ENCODE peak calls at places on chromosomes 1 and 21, in six cellular contexts. R, W, P, V, L and B are unnamed samples.

GRCh38 chr1:176241385-176242015 is 34.4 kb upstream of the COP1 start:
- DNase-seq in R (peak), W (peak), P (no peak), V (no peak), L (peak), B (no peak)

GRCh38 chr1:172851871-172852270 is 193.0 kb downstream of the FASLG start:
- DNase-seq in R (no peak), W (no peak), P (no peak), V (no peak), L (no peak), B (no peak)

GRCh38 chr1:88646852-88647645 is 37.0 kb upstream of the PKN2 start:
- DNase-seq in R (no peak), W (no peak), P (no peak), V (no peak), L (no peak), B (no peak)

GRCh38 chr1:1619917-1620361 is 4.6 kb downstream of the MIB2 start:
- DNase-seq in R (no peak), W (no peak), P (no peak), V (no peak), L (no peak), B (no peak)

GRCh38 chr1:94104776-94105462 is 16.0 kb downstream of the ABCA4 start:
- DNase-seq in R (no peak), W (no peak), P (no peak), V (no peak), L (no peak), B (no peak)

GRCh38 chr21:30102881-30103280 is 63.7 kb downstream of the CLDN17 start:
- DNase-seq in R (no peak), W (no peak), P (no peak), V (no peak), L (no peak), B (no peak)

GRCh38 chr1:91699339-91699970 is 186.5 kb downstream of the TGFBR3 start:
- DNase-seq in R (no peak), W (peak), P (no peak), V (no peak), L (peak), B (no peak)

GRCh38 chr1:10599194-10599861 is 124.6 kb downstream of the PEX14 start:
- DNase-seq in R (peak), W (no peak), P (no peak), V (no peak), L (peak), B (no peak)

GRCh38 chr1:210830034-210831028 is 303.6 kb downstream of the KCNH1 start:
- DNase-seq in R (no peak), W (no peak), P (no peak), V (no peak), L (no peak), B (no peak)

GRCh38 chr1:100597069-100597741 is 59.3 kb downstream of the GPR88 start:
- DNase-seq in R (no peak), W (no peak), P (no peak), V (no peak), L (peak), B (no peak)

GRCh38 chr1:77068013-77068412 is 151.2 kb downstream of the PIGK start:
- DNase-seq in R (peak), W (no peak), P (no peak), V (no peak), L (no peak), B (no peak)

GRCh38 chr1:23591460-23592208 is 32.3 kb upstream of the ID3 start:
- DNase-seq in R (no peak), W (no peak), P (peak), V (peak), L (no peak), B (no peak)

GRCh38 chr21:14881863-14882262 is 182.9 kb downstream of the NRIP1 start:
- DNase-seq in R (no peak), W (no peak), P (no peak), V (no peak), L (no peak), B (no peak)

GRCh38 chr1:20195464-20195780 is 9.1 kb upstream of the PLA2G2C start:
- DNase-seq in R (no peak), W (no peak), P (no peak), V (no peak), L (no peak), B (no peak)
- TF ChIP-seq CTCF in R (no peak), W (no peak), P (no peak), V (peak), L (no peak), B (no peak)

GRCh38 chr1:156894001-156894400 is 483 bp downstream of the PEAR1 start:
- DNase-seq in R (no peak), W (no peak), P (no peak), V (peak), L (no peak), B (no peak)

GRCh38 chr1:156895927-156896326 is 2.4 kb downstream of the PEAR1 start:
- DNase-seq in R (no peak), W (no peak), P (no peak), V (no peak), L (no peak), B (no peak)

GRCh38 chr1:156894711-156895407 is 1.3 kb downstream of the PEAR1 start:
- DNase-seq in R (no peak), W (no peak), P (no peak), V (no peak), L (no peak), B (no peak)

GRCh38 chr1:156896490-156897033 is 3.0 kb downstream of the PEAR1 start:
- DNase-seq in R (peak), W (peak), P (no peak), V (no peak), L (peak), B (no peak)

DNA sequence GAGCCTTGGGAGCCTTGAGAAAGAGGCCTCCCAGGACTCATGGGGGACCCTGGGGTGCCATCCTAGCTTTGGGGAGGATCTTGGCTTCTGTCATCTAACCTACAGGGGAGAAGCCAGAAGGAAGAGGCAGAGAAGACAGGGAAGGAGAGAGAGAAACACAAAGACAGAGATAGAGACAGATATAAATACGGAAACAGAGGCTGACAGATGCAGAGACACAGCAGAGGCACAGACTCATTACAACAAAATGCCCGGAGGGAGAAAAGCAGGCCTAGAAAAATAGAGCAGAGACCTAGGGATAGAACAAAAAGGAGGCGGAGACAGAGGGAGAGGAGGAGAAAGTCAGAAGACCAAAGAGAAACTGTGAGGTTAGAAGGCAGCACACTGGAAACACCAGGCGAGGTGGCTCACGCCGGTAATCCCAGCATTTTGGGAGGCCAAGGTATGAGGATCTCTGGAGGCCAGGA is 1.9 kb downstream of the PEAR1 start:
- DNase-seq in R (no peak), W (no peak), P (no peak), V (no peak), L (no peak), B (no peak)
- TF ChIP-seq CTCF in R (no peak), W (no peak), P (no peak), V (no peak), L (no peak), B (no peak)

GRCh38 chr21:37496972-37497371 is 130.4 kb downstream of the DYRK1A start:
- DNase-seq in R (no peak), W (no peak), P (no peak), V (no peak), L (peak), B (no peak)
- TF ChIP-seq CTCF in R (peak), W (peak), P (no peak), V (no peak), L (peak), B (peak)

DNA sequence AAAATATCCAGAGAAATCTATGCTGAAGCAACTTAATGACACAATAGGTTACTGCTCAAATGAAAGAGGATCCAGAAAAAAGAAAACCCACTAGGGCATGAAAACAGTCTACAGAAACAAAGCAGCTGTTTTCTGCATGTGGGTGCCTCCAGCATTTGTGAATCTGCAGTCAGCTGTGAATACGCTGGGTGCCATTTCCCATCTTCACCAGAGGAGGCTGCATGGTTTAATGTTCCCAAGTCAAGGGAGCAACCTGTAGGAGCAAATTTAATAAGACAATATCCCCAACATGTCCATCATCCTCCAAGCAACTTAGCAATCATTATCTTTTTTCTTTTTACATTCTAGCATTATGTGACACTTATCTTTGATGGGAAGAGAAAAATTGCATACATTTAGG is 396.6 kb downstream of the BRINP2 start:
- DNase-seq in R (peak), W (no peak), P (no peak), V (no peak), L (peak), B (no peak)
- TF ChIP-seq CTCF in R (peak), W (peak), P (no peak), V (peak), L (peak), B (peak)

DNA sequence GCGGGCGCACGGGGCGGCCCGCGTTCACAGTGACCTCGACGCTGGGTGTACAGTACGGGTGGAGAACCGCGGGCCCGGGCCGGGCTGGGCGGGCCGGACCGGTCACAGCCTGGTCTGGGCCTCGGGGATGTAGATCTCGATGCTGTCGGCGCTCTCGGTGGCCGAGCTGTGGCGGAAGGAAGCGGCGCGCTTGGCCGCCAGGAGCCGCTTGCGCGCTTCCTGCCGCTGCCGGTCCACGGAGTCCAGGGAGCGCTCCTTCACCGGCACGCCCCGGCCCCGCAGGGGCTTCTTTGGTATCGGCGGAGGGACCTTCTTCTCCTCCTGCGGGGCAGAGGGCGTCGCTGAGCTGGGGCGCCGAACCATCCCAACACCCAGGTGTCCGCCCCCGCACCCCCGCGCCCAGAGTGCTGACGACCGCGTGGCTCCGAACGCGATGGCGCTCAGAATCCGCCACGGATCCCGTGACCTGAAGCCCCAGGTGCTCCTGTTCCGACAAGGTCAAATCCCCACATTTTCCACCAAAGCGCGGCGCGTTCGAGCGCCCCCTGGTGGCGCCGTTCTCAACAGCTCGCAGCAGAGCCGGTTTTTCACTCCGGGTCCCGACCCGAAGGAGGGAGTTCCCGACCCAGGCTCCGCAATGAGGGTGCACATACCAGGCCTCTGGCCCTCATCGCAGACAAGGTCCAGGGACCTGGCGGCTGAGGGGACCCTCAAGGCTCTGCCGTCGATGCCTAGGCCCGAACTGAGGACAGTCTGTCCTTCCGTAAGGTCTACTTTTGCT is 6.6 kb upstream of the SMIM12 start:
- DNase-seq in R (peak), W (no peak), P (peak), V (peak), L (peak), B (no peak)
- TF ChIP-seq CTCF in R (peak), W (peak), P (peak), V (peak), L (peak), B (peak)

GRCh38 chr1:33181038-33181861 is 593 bp downstream of the TRIM62 start:
- DNase-seq in R (no peak), W (no peak), P (peak), V (peak), L (peak), B (no peak)
- TF ChIP-seq CTCF in R (no peak), W (no peak), P (no peak), V (no peak), L (no peak), B (peak)

GRCh38 chr1:78839704-78840277 is 166.7 kb downstream of the ADGRL4 start:
- DNase-seq in R (peak), W (no peak), P (peak), V (no peak), L (peak), B (peak)
- TF ChIP-seq CTCF in R (peak), W (peak), P (peak), V (peak), L (peak), B (peak)